ENCODE peak calls at places on chromosome 15, in six cellular contexts. One of them, this sample, is unnamed. For H3K36me3, the result is how much of the 10 kb centered on the place peaks cover.

GRCh38 chr15:71152542-71152941 is 37.3 kb downstream of the THSD4 start:
- DNase-seq in lung: no peak
- DNase-seq in thyroid gland: peak
- DNase-seq in RWPE2: no peak
- DNase-seq in OCI-LY7: no peak
- DNase-seq in heart left ventricle: no peak
- DNase-seq in this sample: no peak

GRCh38 chr15:92035961-92036360 is 182.5 kb downstream of the SLCO3A1 start:
- DNase-seq in OCI-LY7: no peak
- DNase-seq in thyroid gland: no peak
- DNase-seq in heart left ventricle: no peak
- DNase-seq in RWPE2: no peak
- DNase-seq in lung: no peak
- DNase-seq in this sample: no peak

GRCh38 chr15:62342959-62343358 is 177.9 kb upstream of the C2CD4B start:
- DNase-seq in OCI-LY7: no peak
- DNase-seq in heart left ventricle: no peak
- DNase-seq in lung: no peak
- DNase-seq in thyroid gland: no peak
- DNase-seq in RWPE2: no peak
- DNase-seq in this sample: no peak

GRCh38 chr15:31234815-31235214 is 91.8 kb upstream of the KLF13 start:
- DNase-seq in RWPE2: peak
- DNase-seq in heart left ventricle: no peak
- DNase-seq in thyroid gland: no peak
- DNase-seq in OCI-LY7: no peak
- DNase-seq in lung: no peak
- DNase-seq in this sample: no peak

GRCh38 chr15:37009288-37009687 is 91.1 kb downstream of the MEIS2 start:
- DNase-seq in heart left ventricle: no peak
- DNase-seq in lung: no peak
- DNase-seq in thyroid gland: no peak
- DNase-seq in RWPE2: no peak
- DNase-seq in OCI-LY7: no peak
- DNase-seq in this sample: no peak

GRCh38 chr15:74531144-74531811 is 9.7 kb upstream of the ARID3B start:
- DNase-seq in RWPE2: peak
- DNase-seq in OCI-LY7: no peak
- DNase-seq in heart left ventricle: no peak
- DNase-seq in lung: no peak
- DNase-seq in thyroid gland: no peak
- DNase-seq in this sample: peak

GRCh38 chr15:58241872-58242271 is 103.7 kb downstream of the AQP9 start:
- DNase-seq in lung: no peak
- DNase-seq in heart left ventricle: no peak
- DNase-seq in OCI-LY7: no peak
- DNase-seq in RWPE2: no peak
- DNase-seq in thyroid gland: peak
- DNase-seq in this sample: no peak

GRCh38 chr15:92625297-92625980 is 30.1 kb downstream of the FAM174B start:
- DNase-seq in lung: no peak
- DNase-seq in OCI-LY7: no peak
- DNase-seq in RWPE2: no peak
- DNase-seq in heart left ventricle: no peak
- DNase-seq in thyroid gland: peak
- DNase-seq in this sample: peak

GRCh38 chr15:84081391-84082168 is 154.0 kb upstream of the GOLGA6L4 start:
- DNase-seq in lung: no peak
- DNase-seq in OCI-LY7: no peak
- DNase-seq in RWPE2: no peak
- DNase-seq in heart left ventricle: no peak
- DNase-seq in thyroid gland: no peak
- DNase-seq in this sample: no peak

GRCh38 chr15:101439285-101439919 is 50.1 kb downstream of the PCSK6 start:
- DNase-seq in thyroid gland: no peak
- DNase-seq in OCI-LY7: no peak
- DNase-seq in lung: no peak
- DNase-seq in heart left ventricle: no peak
- DNase-seq in RWPE2: peak
- DNase-seq in this sample: no peak

DNA sequence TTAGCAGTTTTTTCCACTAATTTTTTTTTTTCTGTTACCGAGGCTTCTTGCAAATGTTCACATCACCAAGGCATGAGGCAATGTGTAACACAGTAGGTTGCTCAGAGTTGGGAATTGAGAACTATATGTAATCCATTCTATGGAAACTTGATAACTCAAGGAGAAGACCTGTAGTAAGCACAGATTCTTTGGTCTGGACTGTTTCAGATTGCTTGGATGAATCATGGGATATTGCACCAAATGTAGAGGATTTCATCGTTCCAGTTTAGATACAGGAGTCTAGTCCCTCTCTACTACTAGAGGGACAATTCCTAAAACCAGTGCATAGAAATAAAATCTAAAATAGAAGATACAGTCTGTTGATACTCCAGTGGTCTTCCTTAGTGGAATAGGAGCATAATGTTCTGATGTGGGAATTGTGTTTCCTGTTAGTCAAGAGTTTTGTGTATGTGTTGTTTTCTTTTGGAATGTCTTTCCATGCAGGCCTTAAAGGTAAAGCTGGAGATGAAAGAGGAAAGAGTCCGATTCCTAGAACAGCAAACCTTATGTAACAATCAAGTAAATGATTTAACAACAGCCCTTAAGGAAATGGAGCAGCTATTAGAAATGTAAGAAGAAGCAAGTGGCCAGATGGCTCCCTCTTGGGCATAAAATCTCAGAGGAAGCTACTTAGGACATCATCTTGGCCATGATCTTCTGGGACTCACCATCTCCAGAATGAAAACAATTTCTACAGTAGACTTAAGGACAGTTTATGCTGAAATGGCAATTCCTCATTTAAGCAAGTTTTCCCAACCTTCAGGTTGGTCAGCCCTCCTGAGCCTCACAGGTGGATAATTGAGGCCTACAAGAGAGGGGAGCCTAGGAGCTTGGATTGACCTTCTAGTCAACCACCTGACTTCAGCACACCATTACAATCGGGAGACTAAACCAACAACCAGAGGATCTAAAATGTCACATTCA is 10.7 kb downstream of the KNSTRN start:
- DNase-seq in thyroid gland: no peak
- DNase-seq in heart left ventricle: no peak
- DNase-seq in lung: no peak
- DNase-seq in OCI-LY7: no peak
- DNase-seq in RWPE2: no peak
- DNase-seq in this sample: no peak
- TF ChIP-seq CTCF in thyroid gland: no peak
- TF ChIP-seq CTCF in heart left ventricle: no peak
- TF ChIP-seq CTCF in lung: no peak
- TF ChIP-seq CTCF in OCI-LY7: no peak
- TF ChIP-seq CTCF in RWPE2: no peak
- TF ChIP-seq CTCF in this sample: no peak

GRCh38 chr15:76200083-76200465 is 111.2 kb downstream of the ETFA start:
- DNase-seq in heart left ventricle: no peak
- DNase-seq in RWPE2: peak
- DNase-seq in lung: no peak
- DNase-seq in thyroid gland: no peak
- DNase-seq in OCI-LY7: no peak
- DNase-seq in this sample: no peak

GRCh38 chr15:76201536-76202255 is 109.6 kb downstream of the ETFA start:
- DNase-seq in RWPE2: peak
- DNase-seq in OCI-LY7: no peak
- DNase-seq in thyroid gland: no peak
- DNase-seq in heart left ventricle: no peak
- DNase-seq in lung: no peak
- DNase-seq in this sample: no peak

GRCh38 chr15:76199106-76200082 is 111.9 kb downstream of the ETFA start:
- DNase-seq in lung: no peak
- DNase-seq in thyroid gland: no peak
- DNase-seq in OCI-LY7: no peak
- DNase-seq in heart left ventricle: peak
- DNase-seq in RWPE2: peak
- DNase-seq in this sample: no peak

GRCh38 chr15:76198456-76199105 is 112.7 kb downstream of the ETFA start:
- DNase-seq in thyroid gland: no peak
- DNase-seq in RWPE2: peak
- DNase-seq in lung: no peak
- DNase-seq in heart left ventricle: no peak
- DNase-seq in OCI-LY7: no peak
- DNase-seq in this sample: no peak

DNA sequence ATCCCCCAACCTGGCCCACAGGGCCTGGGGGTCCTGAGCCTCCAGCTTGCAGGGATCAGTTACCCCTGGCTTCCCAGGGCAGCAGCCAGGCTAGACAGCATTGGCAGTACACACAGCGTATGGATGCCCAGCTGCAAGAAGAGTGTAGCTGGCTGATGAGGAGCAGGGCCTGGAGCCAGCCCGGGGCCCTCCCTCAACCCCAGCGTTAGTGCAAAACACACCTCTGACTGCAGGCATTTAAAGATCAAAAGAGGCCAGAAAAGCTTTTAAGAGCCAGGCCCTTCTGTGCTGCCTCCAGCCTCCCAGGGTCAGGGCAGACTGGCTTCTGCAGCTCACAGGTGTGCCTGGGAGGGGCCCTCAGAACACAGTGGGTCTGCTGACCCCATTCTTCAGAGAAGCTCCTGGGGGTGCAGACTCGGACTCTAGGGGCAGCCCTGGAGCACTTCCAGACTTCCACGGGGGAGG is 110.6 kb downstream of the ETFA start:
- DNase-seq in thyroid gland: no peak
- DNase-seq in OCI-LY7: no peak
- DNase-seq in RWPE2: peak
- DNase-seq in lung: no peak
- DNase-seq in heart left ventricle: no peak
- DNase-seq in this sample: no peak
- H3K36me3 ChIP-seq in thyroid gland: under half
- H3K36me3 ChIP-seq in OCI-LY7: under half
- H3K36me3 ChIP-seq in RWPE2: under half
- H3K36me3 ChIP-seq in lung: under half
- H3K36me3 ChIP-seq in heart left ventricle: under half
- H3K36me3 ChIP-seq in this sample: under half

GRCh38 chr15:98856540-98856907 is 151.1 kb downstream of the PGPEP1L start:
- DNase-seq in lung: no peak
- DNase-seq in OCI-LY7: no peak
- DNase-seq in RWPE2: no peak
- DNase-seq in heart left ventricle: no peak
- DNase-seq in thyroid gland: no peak
- DNase-seq in this sample: no peak
- H3K4me3 ChIP-seq in lung: no peak
- H3K4me3 ChIP-seq in OCI-LY7: no peak
- H3K4me3 ChIP-seq in RWPE2: no peak
- H3K4me3 ChIP-seq in heart left ventricle: no peak
- H3K4me3 ChIP-seq in thyroid gland: no peak
- H3K4me3 ChIP-seq in this sample: no peak

GRCh38 chr15:44385344-44385942 is 42.0 kb upstream of the CTDSPL2 start:
- DNase-seq in thyroid gland: no peak
- DNase-seq in lung: no peak
- DNase-seq in heart left ventricle: no peak
- DNase-seq in OCI-LY7: no peak
- DNase-seq in RWPE2: no peak
- DNase-seq in this sample: no peak
- TF ChIP-seq CTCF in thyroid gland: no peak
- TF ChIP-seq CTCF in lung: no peak
- TF ChIP-seq CTCF in heart left ventricle: no peak
- TF ChIP-seq CTCF in OCI-LY7: no peak
- TF ChIP-seq CTCF in RWPE2: no peak
- TF ChIP-seq CTCF in this sample: no peak

GRCh38 chr15:43774062-43774461 is 2.7 kb downstream of the ELL3 start:
- DNase-seq in lung: no peak
- DNase-seq in OCI-LY7: no peak
- DNase-seq in RWPE2: no peak
- DNase-seq in heart left ventricle: no peak
- DNase-seq in thyroid gland: no peak
- DNase-seq in this sample: no peak

GRCh38 chr15:43772624-43773023 is 4.1 kb downstream of the ELL3 start:
- DNase-seq in lung: no peak
- DNase-seq in thyroid gland: no peak
- DNase-seq in RWPE2: no peak
- DNase-seq in OCI-LY7: no peak
- DNase-seq in heart left ventricle: no peak
- DNase-seq in this sample: no peak

GRCh38 chr15:43771816-43772215 is 5.0 kb downstream of the ELL3 start:
- DNase-seq in OCI-LY7: no peak
- DNase-seq in thyroid gland: no peak
- DNase-seq in RWPE2: no peak
- DNase-seq in lung: no peak
- DNase-seq in heart left ventricle: no peak
- DNase-seq in this sample: no peak

GRCh38 chr15:43763819-43764446 is 12.8 kb downstream of the ELL3 start:
- DNase-seq in thyroid gland: no peak
- DNase-seq in lung: no peak
- DNase-seq in OCI-LY7: no peak
- DNase-seq in heart left ventricle: no peak
- DNase-seq in RWPE2: no peak
- DNase-seq in this sample: no peak

GRCh38 chr15:43769584-43770228 is 7.1 kb downstream of the ELL3 start:
- DNase-seq in OCI-LY7: peak
- DNase-seq in thyroid gland: peak
- DNase-seq in heart left ventricle: no peak
- DNase-seq in RWPE2: no peak
- DNase-seq in lung: no peak
- DNase-seq in this sample: no peak
- H3K36me3 ChIP-seq in OCI-LY7: half or more
- H3K36me3 ChIP-seq in thyroid gland: half or more
- H3K36me3 ChIP-seq in heart left ventricle: half or more
- H3K36me3 ChIP-seq in RWPE2: half or more
- H3K36me3 ChIP-seq in lung: half or more
- H3K36me3 ChIP-seq in this sample: under half

DNA sequence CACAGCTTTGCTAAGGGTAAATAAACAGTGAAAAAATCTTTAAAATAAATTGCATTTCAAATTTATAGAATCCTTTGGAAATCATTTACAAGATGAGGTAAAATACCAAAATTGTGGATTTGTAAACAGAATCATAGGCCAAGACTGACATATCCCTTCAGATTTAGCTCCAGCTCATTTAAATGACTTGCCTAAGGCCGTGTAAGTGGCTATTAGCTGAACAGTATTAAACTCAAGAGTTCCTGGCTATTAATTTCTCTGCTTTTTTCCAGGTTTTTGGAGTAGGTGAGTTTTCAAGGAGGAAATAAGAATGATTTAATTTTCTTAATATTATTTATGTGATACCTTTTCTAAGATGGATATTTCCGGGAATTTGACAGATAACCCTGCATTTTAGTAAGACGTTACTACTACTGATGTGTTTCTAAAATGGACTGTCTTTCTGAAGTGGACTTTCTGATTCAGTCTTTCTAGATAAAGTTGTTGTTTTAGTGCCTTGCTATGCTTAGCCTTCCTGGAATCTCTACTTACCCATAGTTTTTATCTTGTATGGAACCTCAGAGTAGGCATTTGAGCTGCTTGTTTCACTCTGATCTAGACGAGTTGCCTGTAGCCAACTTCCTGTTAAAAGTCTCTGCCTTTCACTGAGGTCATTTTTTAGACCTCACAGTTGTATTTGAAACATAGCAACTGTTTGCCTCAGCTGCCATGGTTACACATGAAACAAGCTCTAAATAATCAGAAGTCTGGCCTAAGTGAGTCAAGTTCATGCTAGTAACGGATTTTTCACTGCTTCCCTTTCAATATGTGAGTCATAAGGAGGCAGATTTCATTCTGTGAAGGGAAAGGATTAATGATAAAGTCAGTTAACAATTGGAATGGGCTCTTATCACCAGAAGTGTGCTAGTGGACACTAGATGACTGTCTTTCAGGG is 127.0 kb downstream of the KLHL25 start:
- DNase-seq in RWPE2: no peak
- DNase-seq in OCI-LY7: no peak
- DNase-seq in thyroid gland: no peak
- DNase-seq in lung: peak
- DNase-seq in heart left ventricle: peak
- DNase-seq in this sample: peak
- H3K4me3 ChIP-seq in RWPE2: no peak
- H3K4me3 ChIP-seq in OCI-LY7: no peak
- H3K4me3 ChIP-seq in thyroid gland: no peak
- H3K4me3 ChIP-seq in lung: no peak
- H3K4me3 ChIP-seq in heart left ventricle: no peak
- H3K4me3 ChIP-seq in this sample: no peak

This sample was measured in kidney epithelial cell.